ENCODE peak calls at places on chromosome 1, in six cellular contexts. N is stomach, S is AG04449, L is tibial artery, J is suprapubic skin, B is RWPE2. P is an unnamed sample.

GRCh38 chr1:180150982-180151381 is 3.7 kb upstream of the QSOX1 start:
- DNase-seq in N (no peak), S (no peak), L (no peak), J (no peak), B (no peak), P (peak; percentile 93)

GRCh38 chr1:195934839-195935557 is 673.2 kb downstream of the KCNT2 start:
- DNase-seq in N (no peak), S (no peak), L (no peak), J (no peak), B (no peak), P (no peak)

GRCh38 chr1:214415131-214415530 is 134.2 kb downstream of the SMYD2 start:
- DNase-seq in N (no peak), S (no peak), L (no peak), J (no peak), B (no peak), P (no peak)

GRCh38 chr1:167238713-167239112 is 18.0 kb downstream of the POU2F1 start:
- DNase-seq in N (no peak), S (no peak), L (no peak), J (no peak), B (no peak), P (no peak)

GRCh38 chr1:62286778-62287224 is 32.4 kb downstream of the KANK4 start:
- DNase-seq in N (no peak), S (no peak), L (no peak), J (no peak), B (no peak), P (no peak)

GRCh38 chr1:39076127-39076798 is 50.1 kb downstream of the NDUFS5 start:
- DNase-seq in N (peak; percentile 68), S (no peak), L (peak; percentile 79), J (peak; percentile 59), B (no peak), P (peak; percentile 92)

GRCh38 chr1:193406901-193407300 is 220.5 kb upstream of the B3GALT2 start:
- DNase-seq in N (no peak), S (no peak), L (no peak), J (no peak), B (no peak), P (peak; percentile 79)

GRCh38 chr1:151238467-151238739 is 16.1 kb upstream of the PSMD4 start:
- DNase-seq in N (no peak), S (peak; percentile 63), L (no peak), J (no peak), B (no peak), P (peak; percentile 74)

GRCh38 chr1:201267481-201268229 is 15.7 kb upstream of the PKP1 start:
- DNase-seq in N (peak; percentile 8), S (peak; percentile 46), L (no peak), J (no peak), B (no peak), P (peak; percentile 85)

GRCh38 chr1:234770031-234770795 is 160.2 kb upstream of the IRF2BP2 start:
- DNase-seq in N (no peak), S (no peak), L (no peak), J (no peak), B (no peak), P (no peak)

GRCh38 chr1:87327362-87328120 is 1.1 kb upstream of the LMO4 start:
- DNase-seq in N (no peak), S (no peak), L (no peak), J (no peak), B (no peak), P (peak; percentile 16)

GRCh38 chr1:235888119-235888643 is 21.5 kb upstream of the LYST start:
- DNase-seq in N (no peak), S (no peak), L (no peak), J (no peak), B (no peak), P (no peak)

GRCh38 chr1:43522776-43523480 is 7.8 kb upstream of the PTPRF start:
- DNase-seq in N (peak; percentile 48), S (no peak), L (no peak), J (peak; percentile 21), B (peak; percentile 94), P (peak; percentile 29)

GRCh38 chr1:40338745-40339419 is 21.8 kb upstream of the COL9A2 start:
- DNase-seq in N (peak; percentile 89), S (no peak), L (peak; percentile 80), J (peak; percentile 80), B (no peak), P (peak; percentile 85)

GRCh38 chr1:211660718-211661222 is 14.7 kb downstream of the NEK2 start:
- DNase-seq in N (no peak), S (no peak), L (no peak), J (no peak), B (no peak), P (no peak)

GRCh38 chr1:36650200-36651065 is 167.7 kb upstream of the CSF3R start:
- DNase-seq in N (peak; percentile 75), S (no peak), L (peak; percentile 45), J (peak; percentile 68), B (no peak), P (peak; percentile 54)

GRCh38 chr1:185373813-185374524 is 56.9 kb upstream of the IVNS1ABP start:
- DNase-seq in N (no peak), S (no peak), L (peak; percentile 52), J (no peak), B (no peak), P (peak; percentile 20)

GRCh38 chr1:1084372-1085170 is 10.5 kb upstream of the RNF223 start:
- DNase-seq in N (peak; percentile 23), S (no peak), L (peak; percentile 12), J (no peak), B (peak; percentile 66), P (no peak)

GRCh38 chr1:2373551-2374259 is 17.6 kb downstream of the MORN1 start:
- DNase-seq in N (no peak), S (no peak), L (peak; percentile 9), J (peak; percentile 56), B (peak; percentile 61), P (no peak)

GRCh38 chr1:6179564-6180175 is 451 bp downstream of the CHD5 start:
- DNase-seq in N (no peak), S (no peak), L (no peak), J (no peak), B (no peak), P (no peak)
- H3K4me3 ChIP-seq in N (peak overlapping the region; percentile 37), S (no peak overlapping the region), L (peak overlapping the region; percentile 45), J (peak overlapping the region; percentile 36), B (peak overlapping the region; percentile 32), P (no peak overlapping the region)

GRCh38 chr1:83571536-83571935 is 427.4 kb downstream of the TTLL7 start:
- DNase-seq in N (no peak), S (no peak), L (no peak), J (no peak), B (no peak), P (no peak)

GRCh38 chr1:83574749-83575148 is 424.2 kb downstream of the TTLL7 start:
- DNase-seq in N (no peak), S (no peak), L (no peak), J (no peak), B (no peak), P (no peak)

DNA sequence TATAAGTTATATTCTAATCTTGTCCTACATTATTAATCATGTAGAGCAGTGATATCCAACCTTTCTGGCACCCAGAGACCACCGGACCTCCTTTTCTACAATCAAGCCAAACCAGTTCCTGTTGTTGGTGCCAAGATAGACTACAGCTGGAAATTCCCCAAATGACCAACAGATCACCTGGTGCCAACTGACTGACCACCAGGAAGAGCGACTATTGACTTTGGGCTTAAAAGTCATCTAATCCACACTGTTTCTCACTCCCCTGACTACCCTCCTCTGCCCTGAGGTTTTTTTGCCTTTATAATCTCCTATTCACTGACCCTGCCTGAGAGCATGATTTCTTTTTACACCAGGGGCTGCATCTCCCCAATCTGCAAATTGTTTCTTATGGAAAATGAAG is 425.2 kb downstream of the TTLL7 start:
- DNase-seq in N (no peak), S (no peak), L (no peak), J (no peak), B (no peak), P (no peak)
- TF ChIP-seq CTCF in N (no peak), S (no peak), L (no peak), J (no peak), B (no peak), P (no peak)

GRCh38 chr1:23964790-23965740 is 5.4 kb downstream of the PNRC2 start:
- DNase-seq in N (no peak), S (no peak), L (no peak), J (no peak), B (no peak), P (peak; percentile 48)
- H3K4me3 ChIP-seq in N (no peak overlapping the region), S (no peak overlapping the region), L (no peak overlapping the region), J (no peak overlapping the region), B (no peak overlapping the region), P (no peak overlapping the region)

DNA sequence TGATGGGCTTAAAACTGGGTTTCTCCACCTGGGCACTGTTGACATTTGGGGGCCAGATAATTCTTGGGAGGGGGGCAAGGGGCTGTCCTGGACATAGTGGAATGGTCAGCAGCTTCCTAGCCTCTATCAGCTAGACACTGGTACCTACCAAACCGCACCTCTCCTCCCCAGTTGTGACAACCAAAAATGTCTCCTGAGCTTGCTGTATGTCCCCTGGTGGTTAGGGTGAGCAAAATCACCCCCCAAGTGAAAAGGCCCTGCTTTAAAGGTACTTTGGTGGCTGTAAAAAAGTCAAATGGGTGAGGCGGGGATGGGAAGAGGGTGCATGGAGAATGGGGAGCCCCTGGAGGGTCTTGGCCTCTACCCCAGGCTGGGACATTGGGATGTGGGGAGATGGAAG is 182.0 kb downstream of the IGSF21 start:
- DNase-seq in N (no peak), S (no peak), L (no peak), J (no peak), B (no peak), P (no peak)
- TF ChIP-seq CTCF in N (no peak), S (no peak), L (no peak), J (no peak), B (no peak), P (no peak)

DNA sequence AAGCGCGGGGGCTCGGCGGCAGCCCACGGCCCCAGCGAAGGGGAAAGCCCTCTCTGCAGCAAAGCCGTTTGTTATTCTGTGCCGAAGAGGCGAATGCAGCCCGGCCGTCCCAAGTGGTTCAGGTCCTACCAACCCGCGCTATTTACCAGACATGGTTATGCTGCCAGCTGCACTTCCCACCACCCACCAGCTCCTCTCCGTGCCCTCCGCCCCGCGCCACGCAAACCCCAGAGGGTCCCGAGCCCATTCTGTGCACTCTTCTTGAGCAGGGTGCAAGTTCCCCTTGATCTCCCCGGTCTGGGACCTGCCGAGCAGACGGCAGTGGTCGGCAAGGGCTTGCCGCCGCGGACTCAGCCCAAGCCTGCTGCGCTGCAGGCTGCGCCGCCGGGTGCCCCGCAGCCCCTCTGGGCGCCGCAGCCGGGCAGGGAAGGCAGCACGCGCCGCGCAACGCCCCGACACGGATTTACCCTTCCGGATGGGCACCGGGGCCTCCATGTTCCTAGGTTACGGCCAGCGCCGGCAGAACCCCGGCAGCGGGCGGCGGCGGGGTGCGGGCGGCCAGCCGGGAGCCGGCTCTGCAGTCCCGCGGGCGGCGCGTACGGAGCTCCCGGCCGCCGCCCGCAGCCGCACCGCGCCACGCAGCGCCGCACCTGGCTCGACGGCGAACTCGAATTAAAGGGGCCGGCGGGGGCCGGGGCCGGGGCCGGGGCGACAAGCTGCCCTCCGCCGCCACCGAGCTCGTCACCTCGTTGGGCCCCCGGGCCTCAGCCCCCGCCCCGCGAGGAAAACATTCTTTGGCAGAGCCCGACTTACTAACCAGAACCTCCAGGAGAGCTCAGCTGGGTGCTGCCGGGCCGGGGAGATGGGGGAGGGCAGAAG is 865 bp upstream of the KCNA2 start:
- DNase-seq in N (no peak), S (no peak), L (no peak), J (no peak), B (peak; percentile 34), P (no peak)
- H3K4me3 ChIP-seq in N (peak overlapping the region; percentile 54), S (no peak overlapping the region), L (peak overlapping the region; percentile 58), J (peak overlapping the region; percentile 71), B (peak overlapping the region; percentile 15), P (peak overlapping the region; percentile 17)